ENCODE peak calls at places on chromosomes 2 and 18, in nine cellular contexts. W, V, L, O, J, Z, B, N and H are unnamed samples.

GRCh38 chr2:68368657-68369339 is 3.7 kb downstream of the PLEK start:
- DNase-seq in W (no peak), V (no peak), L (no peak), O (no peak), J (no peak), Z (peak; percentile 91), B (no peak), N (no peak), H (peak; percentile 75)

GRCh38 chr2:185318271-185318724 is 420.3 kb upstream of the FSIP2 start:
- DNase-seq in W (no peak), V (no peak), L (no peak), O (no peak), J (no peak), Z (no peak), B (no peak), N (no peak), H (no peak)

GRCh38 chr2:218860950-218861381 is 1.4 kb downstream of the WNT6 start:
- DNase-seq in W (no peak), V (peak; percentile 69), L (no peak), O (peak; percentile 85), J (no peak), Z (no peak), B (no peak), N (peak; percentile 77), H (peak; percentile 50)

GRCh38 chr2:111704246-111704645 is 179.7 kb downstream of the ANAPC1 start:
- DNase-seq in W (no peak), V (peak; percentile 36), L (no peak), O (no peak), J (no peak), Z (peak; percentile 86), B (peak; percentile 55), N (no peak), H (no peak)

GRCh38 chr18:56575819-56576663 is 62.4 kb downstream of the TXNL1 start:
- DNase-seq in W (no peak), V (peak; percentile 53), L (peak; percentile 51), O (peak; percentile 68), J (peak; percentile 44), Z (peak; percentile 70), B (no peak), N (peak; percentile 57), H (peak; percentile 47)

GRCh38 chr2:170052151-170052550 is 125.8 kb upstream of the MYO3B start:
- DNase-seq in W (no peak), V (no peak), L (no peak), O (no peak), J (no peak), Z (peak; percentile 32), B (no peak), N (no peak), H (no peak)

GRCh38 chr2:186755066-186755465 is 61.2 kb downstream of the FAM171B start:
- DNase-seq in W (no peak), V (no peak), L (no peak), O (no peak), J (peak; percentile 53), Z (peak; percentile 25), B (no peak), N (no peak), H (no peak)

GRCh38 chr2:105470979-105471378 is 72.1 kb upstream of the FHL2 start:
- DNase-seq in W (no peak), V (no peak), L (no peak), O (no peak), J (no peak), Z (no peak), B (no peak), N (peak; percentile 41), H (no peak)

GRCh38 chr2:174748948-174749347 is 15.3 kb downstream of the CHRNA1 start:
- DNase-seq in W (no peak), V (peak; percentile 68), L (peak; percentile 71), O (peak; percentile 50), J (no peak), Z (peak; percentile 58), B (peak; percentile 87), N (peak; percentile 17), H (peak; percentile 69)

GRCh38 chr2:235206399-235206798 is 254.6 kb downstream of the SH3BP4 start:
- DNase-seq in W (no peak), V (no peak), L (no peak), O (no peak), J (no peak), Z (no peak), B (no peak), N (no peak), H (no peak)

GRCh38 chr2:69390474-69390873 is 3.4 kb upstream of the GFPT1 start:
- DNase-seq in W (no peak), V (no peak), L (no peak), O (no peak), J (no peak), Z (no peak), B (no peak), N (no peak), H (no peak)

GRCh38 chr2:46298272-46298521 is 990 bp downstream of the EPAS1 start:
- DNase-seq in W (no peak), V (no peak), L (no peak), O (no peak), J (no peak), Z (no peak), B (no peak), N (no peak), H (no peak)

GRCh38 chr2:169877406-169877805 is 50.2 kb downstream of the UBR3 start:
- DNase-seq in W (no peak), V (no peak), L (peak; percentile 8), O (no peak), J (no peak), Z (peak; percentile 7), B (no peak), N (peak; percentile 3), H (no peak)

GRCh38 chr2:205683991-205684390 is 1.7 kb downstream of the NRP2 start:
- DNase-seq in W (no peak), V (no peak), L (no peak), O (no peak), J (no peak), Z (no peak), B (no peak), N (no peak), H (no peak)